ENCODE peak calls at places on chromosomes 11 and 22, in six cellular contexts. U is HT-29; N is epithelial cell of esophagus; T is NK-92 treated with Interleukin-12 subunit alpha and Interleukin-12 subunit beta, amount 100 ng/mL, for 24 hours; X is NCI-H1417; J is endothelial cell. A is an unnamed sample.

GRCh38 chr11:12727556-12728070 is 53.4 kb downstream of the TEAD1 start:
- DNase-seq in J (no peak), U (no peak), T (no peak), X (no peak), N (no peak), A (no peak)

GRCh38 chr22:17264321-17265052 is 45.3 kb upstream of the ADA2 start:
- DNase-seq in U (no peak), N (no peak), J (peak; percentile 47), X (no peak), T (no peak), A (peak; percentile 44)

GRCh38 chr11:117933930-117934329 is 4.7 kb upstream of the TMPRSS13 start:
- DNase-seq in U (no peak), N (no peak), T (no peak), J (no peak), X (no peak), A (no peak)

GRCh38 chr22:22210375-22210774 is 34.2 kb upstream of the VPREB1 start:
- DNase-seq in N (peak; percentile 93), U (no peak), X (no peak), T (peak; percentile 63), J (no peak), A (peak; percentile 87)

GRCh38 chr22:43825651-43826050 is 13.5 kb upstream of the EFCAB6 start:
- DNase-seq in N (no peak), U (no peak), X (no peak), T (no peak), J (no peak), A (no peak)

GRCh38 chr11:2698386-2699184 is 1.2 kb downstream of the KCNQ1OT1 start:
- DNase-seq in X (no peak), U (peak; percentile 36), J (no peak), T (no peak), N (peak; percentile 4), A (no peak)

GRCh38 chr11:64745523-64746328 is 1.8 kb upstream of the RASGRP2 start:
- DNase-seq in X (peak; percentile 39), U (no peak), J (peak; percentile 87), N (no peak), T (peak; percentile 73), A (peak; percentile 44)

GRCh38 chr11:28835790-28836189 is 727.6 kb downstream of the METTL15 start:
- DNase-seq in U (peak; percentile 40), X (no peak), T (no peak), N (peak; percentile 62), J (no peak), A (peak; percentile 43)

GRCh38 chr11:110069158-110069737 is 23.9 kb upstream of the ZC3H12C start:
- DNase-seq in U (peak; percentile 63), T (no peak), X (peak; percentile 28), N (peak; percentile 93), J (peak; percentile 9), A (peak; percentile 19)

GRCh38 chr22:48057116-48057835 is 1294.8 kb downstream of the TBC1D22A start:
- DNase-seq in N (no peak), X (no peak), J (no peak), T (no peak), U (no peak), A (no peak)

GRCh38 chr22:22988150-22988549 is 82.2 kb upstream of the GNAZ start:
- DNase-seq in J (no peak), N (no peak), U (no peak), T (no peak), X (no peak), A (no peak)

GRCh38 chr22:38864361-38865191 is 7.4 kb downstream of the CBX6 start:
- DNase-seq in N (no peak), J (no peak), X (no peak), T (no peak), U (no peak), A (no peak)

GRCh38 chr22:31650391-31650790 is 11.6 kb downstream of the PISD start:
- DNase-seq in J (no peak), T (no peak), U (no peak), X (no peak), N (peak; percentile 92), A (no peak)

GRCh38 chr11:92083123-92083522 is 141.5 kb upstream of the FAT3 start:
- DNase-seq in J (no peak), X (no peak), T (no peak), U (no peak), N (no peak), A (no peak)

GRCh38 chr11:35009191-35009940 is 92.9 kb downstream of the PDHX start:
- DNase-seq in X (peak; percentile 43), T (no peak), J (no peak), U (peak; percentile 94), N (peak; percentile 88), A (no peak)

GRCh38 chr22:18023509-18024275 is 669 bp downstream of the MICAL3 start:
- DNase-seq in X (peak; percentile 71), N (peak; percentile 94), J (peak; percentile 48), T (no peak), U (peak; percentile 57), A (peak; percentile 81)

GRCh38 chr11:109658169-109658568 is 236.2 kb downstream of the C11orf87 start:
- DNase-seq in X (no peak), T (no peak), U (no peak), J (no peak), N (no peak), A (no peak)

GRCh38 chr22:24214467-24215285 is 30.2 kb downstream of the GGT5 start:
- DNase-seq in J (no peak), X (no peak), T (no peak), N (no peak), U (no peak), A (no peak)

GRCh38 chr11:68956142-68956541 is 24.6 kb downstream of the MRGPRD start:
- DNase-seq in T (no peak), U (peak; percentile 25), X (no peak), J (peak; percentile 63), N (no peak), A (peak; percentile 54)

GRCh38 chr11:3685923-3686322 is 14.7 kb upstream of the CHRNA10 start:
- DNase-seq in T (no peak), N (no peak), U (no peak), X (no peak), J (no peak), A (no peak)

GRCh38 chr11:59689015-59689414 is 20.2 kb upstream of the PATL1 start:
- DNase-seq in N (no peak), X (no peak), U (no peak), J (no peak), T (no peak), A (no peak)

GRCh38 chr11:94183886-94184264 is 55.2 kb downstream of the PANX1 start:
- DNase-seq in U (peak; percentile 90), J (peak; percentile 86), X (no peak), T (no peak), N (peak; percentile 72), A (peak; percentile 88)

GRCh38 chr22:32721328-32722180 is 80.0 kb upstream of the TIMP3 start:
- DNase-seq in T (no peak), X (no peak), J (no peak), U (peak; percentile 11), N (peak; percentile 31), A (peak; percentile 8)

GRCh38 chr11:70916321-70916720 is 336.1 kb downstream of the SHANK2 start:
- DNase-seq in X (peak; percentile 22), T (no peak), U (no peak), N (no peak), J (no peak), A (no peak)

GRCh38 chr22:29907753-29908515 is 25.0 kb downstream of the MTMR3 start:
- DNase-seq in X (peak; percentile 2), U (peak; percentile 96), N (peak; percentile 98), J (no peak), T (no peak), A (peak; percentile 75)

GRCh38 chr22:35733742-35734516 is 16.3 kb downstream of the APOL5 start:
- DNase-seq in T (no peak), U (no peak), X (no peak), N (peak; percentile 38), J (no peak), A (no peak)

GRCh38 chr11:78050964-78051831 is 12.5 kb upstream of the THRSP start:
- DNase-seq in T (no peak), X (no peak), U (no peak), J (no peak), N (peak; percentile 83), A (no peak)

GRCh38 chr11:64409707-64410395 is 50.9 kb downstream of the RPS6KA4 start:
- DNase-seq in U (no peak), N (no peak), T (no peak), J (no peak), X (no peak), A (no peak)

GRCh38 chr11:128784059-128784804 is 82.9 kb downstream of the KCNJ1 start:
- DNase-seq in T (no peak), N (no peak), J (no peak), X (peak; percentile 39), U (no peak), A (no peak)